ENCODE peak calls at places on chromosomes 4 and X, in five cellular contexts. One of them, this sample, is unnamed.

GRCh38 chrX:103378990-103379389 is 2.7 kb downstream of the BEX3 start:
- DNase-seq in GM12878: no peak
- DNase-seq in HCT116: no peak
- DNase-seq in SK-N-SH: no peak
- DNase-seq in K562: no peak
- DNase-seq in this sample: no peak

GRCh38 chr4:20544645-20545044 is 155.6 kb upstream of the PACRGL start:
- DNase-seq in GM12878: no peak
- DNase-seq in HCT116: peak
- DNase-seq in SK-N-SH: peak
- DNase-seq in K562: peak
- DNase-seq in this sample: peak

GRCh38 chrX:119688856-119689455 is 4.0 kb downstream of the SEPTIN6 start:
- DNase-seq in GM12878: no peak
- DNase-seq in HCT116: no peak
- DNase-seq in SK-N-SH: no peak
- DNase-seq in K562: no peak
- DNase-seq in this sample: no peak

GRCh38 chr4:131978120-131978519 is 1171.0 kb upstream of the PCDH10 start:
- DNase-seq in GM12878: no peak
- DNase-seq in HCT116: no peak
- DNase-seq in SK-N-SH: no peak
- DNase-seq in K562: no peak
- DNase-seq in this sample: no peak

GRCh38 chrX:41014776-41015175 is 70.5 kb upstream of the USP9X start:
- DNase-seq in GM12878: no peak
- DNase-seq in HCT116: peak
- DNase-seq in SK-N-SH: no peak
- DNase-seq in K562: no peak
- DNase-seq in this sample: no peak

GRCh38 chrX:104253567-104254441 is 929 bp downstream of the ESX1 start:
- DNase-seq in GM12878: no peak
- DNase-seq in HCT116: no peak
- DNase-seq in SK-N-SH: peak
- DNase-seq in K562: no peak
- DNase-seq in this sample: no peak

GRCh38 chrX:129606918-129607317 is 47.8 kb downstream of the APLN start:
- DNase-seq in GM12878: peak
- DNase-seq in HCT116: peak
- DNase-seq in SK-N-SH: peak
- DNase-seq in K562: peak
- DNase-seq in this sample: peak

GRCh38 chrX:37348237-37349130 is 680 bp upstream of the PRRG1 start:
- DNase-seq in GM12878: no peak
- DNase-seq in HCT116: no peak
- DNase-seq in SK-N-SH: no peak
- DNase-seq in K562: no peak
- DNase-seq in this sample: no peak

GRCh38 chr4:112896326-112896892 is 153.0 kb upstream of the ANK2 start:
- DNase-seq in GM12878: no peak
- DNase-seq in HCT116: no peak
- DNase-seq in SK-N-SH: no peak
- DNase-seq in K562: no peak
- DNase-seq in this sample: no peak

GRCh38 chr4:174828845-174829701 is at the start of gene GLRA3:
- DNase-seq in GM12878: no peak
- DNase-seq in HCT116: no peak
- DNase-seq in SK-N-SH: peak
- DNase-seq in K562: peak
- DNase-seq in this sample: no peak

GRCh38 chrX:69222103-69223090 is 57.1 kb upstream of the PJA1 start:
- DNase-seq in GM12878: no peak
- DNase-seq in HCT116: peak
- DNase-seq in SK-N-SH: peak
- DNase-seq in K562: peak
- DNase-seq in this sample: peak

GRCh38 chr4:81137446-81137845 is 77.6 kb downstream of the PRKG2 start:
- DNase-seq in GM12878: no peak
- DNase-seq in HCT116: no peak
- DNase-seq in SK-N-SH: no peak
- DNase-seq in K562: no peak
- DNase-seq in this sample: peak

GRCh38 chr4:172352351-172352750 is 539.1 kb downstream of the GALNTL6 start:
- DNase-seq in GM12878: no peak
- DNase-seq in HCT116: no peak
- DNase-seq in SK-N-SH: no peak
- DNase-seq in K562: no peak
- DNase-seq in this sample: no peak

GRCh38 chrX:153614818-153615217 is 15.9 kb upstream of the CCNQ start:
- DNase-seq in GM12878: no peak
- DNase-seq in HCT116: no peak
- DNase-seq in SK-N-SH: no peak
- DNase-seq in K562: no peak
- DNase-seq in this sample: no peak

GRCh38 chrX:107678957-107679740 is 50.8 kb downstream of the PRPS1 start:
- DNase-seq in GM12878: no peak
- DNase-seq in HCT116: no peak
- DNase-seq in SK-N-SH: no peak
- DNase-seq in K562: peak
- DNase-seq in this sample: no peak
- TF ChIP-seq POLR2AphosphoS5 in GM12878: no peak
- TF ChIP-seq POLR2AphosphoS5 in HCT116: no peak
- TF ChIP-seq POLR2AphosphoS5 in SK-N-SH: no peak
- TF ChIP-seq POLR2AphosphoS5 in K562: no peak
- TF ChIP-seq POLR2AphosphoS5 in this sample: no peak

GRCh38 chr4:85408326-85408725 is 66.6 kb upstream of the ARHGAP24 start:
- DNase-seq in GM12878: no peak
- DNase-seq in HCT116: no peak
- DNase-seq in SK-N-SH: no peak
- DNase-seq in K562: no peak
- DNase-seq in this sample: no peak
- H3K9ac ChIP-seq in GM12878: no peak
- H3K9ac ChIP-seq in HCT116: no peak
- H3K9ac ChIP-seq in SK-N-SH: no peak
- H3K9ac ChIP-seq in K562: no peak
- H3K9ac ChIP-seq in this sample: no peak

DNA sequence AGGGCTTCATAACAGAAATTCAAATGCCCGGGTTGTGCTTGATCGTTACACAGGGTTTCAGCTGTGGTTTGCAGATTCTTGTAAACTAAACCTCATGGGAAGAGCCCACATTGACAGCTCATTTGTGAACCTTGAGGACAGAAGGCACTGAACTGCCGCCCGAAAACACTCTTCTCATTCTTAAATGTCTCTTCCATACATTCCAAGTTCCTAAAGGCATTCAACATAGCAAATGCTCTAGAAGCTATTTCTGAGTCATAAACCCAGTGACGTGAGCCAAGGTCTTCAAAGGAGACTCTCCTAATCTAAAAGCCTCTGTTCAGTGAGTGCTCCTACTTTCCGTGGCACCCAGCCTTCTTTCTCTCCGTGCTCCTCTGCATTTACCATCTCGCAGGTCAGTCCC is 737.8 kb upstream of the FRG1 start:
- DNase-seq in GM12878: no peak
- DNase-seq in HCT116: no peak
- DNase-seq in SK-N-SH: no peak
- DNase-seq in K562: no peak
- DNase-seq in this sample: no peak
- H3K4me3 ChIP-seq in GM12878: no peak
- H3K4me3 ChIP-seq in HCT116: no peak
- H3K4me3 ChIP-seq in SK-N-SH: no peak
- H3K4me3 ChIP-seq in K562: no peak
- H3K4me3 ChIP-seq in this sample: no peak

GRCh38 chr4:99723555-99724450 is 66.2 kb upstream of the C4orf54 start:
- DNase-seq in GM12878: no peak
- DNase-seq in HCT116: peak
- DNase-seq in SK-N-SH: peak
- DNase-seq in K562: peak
- DNase-seq in this sample: no peak
- TF ChIP-seq POLR2AphosphoS5 in GM12878: no peak
- TF ChIP-seq POLR2AphosphoS5 in HCT116: no peak
- TF ChIP-seq POLR2AphosphoS5 in SK-N-SH: no peak
- TF ChIP-seq POLR2AphosphoS5 in K562: no peak
- TF ChIP-seq POLR2AphosphoS5 in this sample: no peak

GRCh38 chrX:40011483-40012038 is 86.2 kb downstream of the BCOR start:
- DNase-seq in GM12878: no peak
- DNase-seq in HCT116: no peak
- DNase-seq in SK-N-SH: peak
- DNase-seq in K562: no peak
- DNase-seq in this sample: no peak

GRCh38 chrX:40010550-40011364 is 87.0 kb downstream of the BCOR start:
- DNase-seq in GM12878: no peak
- DNase-seq in HCT116: no peak
- DNase-seq in SK-N-SH: peak
- DNase-seq in K562: no peak
- DNase-seq in this sample: no peak

GRCh38 chrX:40012800-40013682 is 84.7 kb downstream of the BCOR start:
- DNase-seq in GM12878: no peak
- DNase-seq in HCT116: no peak
- DNase-seq in SK-N-SH: no peak
- DNase-seq in K562: peak
- DNase-seq in this sample: no peak

GRCh38 chrX:40009890-40010289 is 87.9 kb downstream of the BCOR start:
- DNase-seq in GM12878: no peak
- DNase-seq in HCT116: no peak
- DNase-seq in SK-N-SH: peak
- DNase-seq in K562: no peak
- DNase-seq in this sample: no peak

GRCh38 chrX:40012039-40012799 is 85.5 kb downstream of the BCOR start:
- DNase-seq in GM12878: no peak
- DNase-seq in HCT116: no peak
- DNase-seq in SK-N-SH: no peak
- DNase-seq in K562: no peak
- DNase-seq in this sample: no peak
- H3K9ac ChIP-seq in GM12878: no peak
- H3K9ac ChIP-seq in HCT116: no peak
- H3K9ac ChIP-seq in SK-N-SH: no peak
- H3K9ac ChIP-seq in K562: peak
- H3K9ac ChIP-seq in this sample: no peak

GRCh38 chrX:44997282-44997813 is 124.4 kb downstream of the KDM6A start:
- DNase-seq in GM12878: no peak
- DNase-seq in HCT116: no peak
- DNase-seq in SK-N-SH: no peak
- DNase-seq in K562: no peak
- DNase-seq in this sample: no peak
- H3K4me3 ChIP-seq in GM12878: peak
- H3K4me3 ChIP-seq in HCT116: no peak
- H3K4me3 ChIP-seq in SK-N-SH: no peak
- H3K4me3 ChIP-seq in K562: no peak
- H3K4me3 ChIP-seq in this sample: no peak

DNA sequence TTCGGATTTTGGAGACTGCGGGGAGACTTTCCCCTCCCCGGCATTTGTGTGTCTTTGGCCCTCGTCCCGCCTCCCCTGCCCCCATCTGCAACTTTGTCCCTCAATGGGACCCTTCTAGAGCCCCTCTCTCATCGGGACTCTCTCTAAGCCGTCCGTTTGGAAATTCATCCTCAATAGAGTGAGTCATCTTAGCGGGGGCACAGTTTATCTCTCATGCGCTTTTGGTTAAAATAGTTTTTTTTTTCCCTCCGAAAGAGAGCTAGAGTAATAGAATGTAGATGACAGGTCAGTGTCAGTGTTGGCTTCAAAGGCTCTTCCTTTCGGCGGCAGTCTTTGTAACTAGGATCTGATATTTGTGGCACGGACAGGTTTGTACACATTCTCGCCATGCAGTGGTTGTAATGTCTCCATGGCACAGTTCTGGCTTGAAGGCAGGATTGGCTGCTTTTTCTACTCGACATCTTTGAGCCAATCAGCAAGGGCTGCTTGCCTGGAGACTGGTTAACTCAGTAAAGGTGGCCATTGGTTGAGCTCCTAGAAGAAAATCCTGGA is 966 bp downstream of the N4BP2 start:
- DNase-seq in GM12878: peak
- DNase-seq in HCT116: peak
- DNase-seq in SK-N-SH: peak
- DNase-seq in K562: peak
- DNase-seq in this sample: peak
- TF ChIP-seq POLR2AphosphoS5 in GM12878: peak
- TF ChIP-seq POLR2AphosphoS5 in HCT116: peak
- TF ChIP-seq POLR2AphosphoS5 in SK-N-SH: peak
- TF ChIP-seq POLR2AphosphoS5 in K562: peak
- TF ChIP-seq POLR2AphosphoS5 in this sample: peak

DNA sequence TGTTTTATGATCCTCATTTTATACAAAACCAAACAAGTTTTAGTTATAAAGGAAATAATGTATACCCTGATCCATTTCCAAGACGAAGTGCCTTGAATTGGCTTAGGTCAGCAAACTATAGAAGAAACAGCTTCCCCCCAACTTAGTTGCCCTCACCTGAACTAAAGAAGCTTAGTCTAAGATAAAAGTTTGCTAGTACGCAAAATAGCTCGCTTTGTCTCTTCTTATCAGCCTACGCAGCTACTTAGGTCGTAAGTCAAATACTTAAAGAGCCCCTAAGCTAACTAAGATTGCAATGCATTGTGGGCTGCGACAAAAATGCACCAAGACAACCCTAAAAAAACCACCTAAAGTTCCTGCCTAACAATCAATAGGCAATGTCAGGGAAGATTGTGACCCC is 12.8 kb downstream of the CLNK start:
- DNase-seq in GM12878: no peak
- DNase-seq in HCT116: no peak
- DNase-seq in SK-N-SH: no peak
- DNase-seq in K562: no peak
- DNase-seq in this sample: no peak
- H3K9ac ChIP-seq in GM12878: no peak
- H3K9ac ChIP-seq in HCT116: no peak
- H3K9ac ChIP-seq in SK-N-SH: no peak
- H3K9ac ChIP-seq in K562: no peak
- H3K9ac ChIP-seq in this sample: no peak

This sample was measured in SK-N-MC.